ENCODE peak calls at places on chromosomes 6 and 20, in eight cellular contexts. K is NAMALWA; X is stomach; R is AG09319; A is stimulated activated CD4-positive, alpha-beta T cell treated with anti-CD3 and anti-CD28 coated beads, Interleukin-15, amount 100 ng/mL, for 1 hour; G is choroid plexus epithelial cell; M is stimulated activated CD8-positive, alpha-beta memory T cell treated with anti-CD3 and anti-CD28 coated beads, Interleukin-4, amount 100 ng/mL, for 24 hours; H is aorta. F is an unnamed sample.

GRCh38 chr20:32970973-32971300 is 33.3 kb downstream of the SUN5 start:
- DNase-seq in K (no peak), X (no peak), R (no peak), A (no peak), G (no peak), M (no peak), H (no peak), F (no peak)

GRCh38 chr20:23187759-23188158 is 101.6 kb upstream of the CD93 start:
- DNase-seq in K (no peak), X (peak; percentile 53), R (no peak), A (no peak), G (no peak), M (no peak), H (no peak), F (no peak)

GRCh38 chr6:63816979-63817436 is 181.4 kb downstream of the PHF3 start:
- DNase-seq in K (peak; percentile 16), X (no peak), R (no peak), A (no peak), G (peak; percentile 61), M (no peak), H (no peak), F (no peak)

GRCh38 chr6:106510090-106510970 is 119.0 kb downstream of the RTN4IP1 start:
- DNase-seq in K (peak; percentile 94), X (peak; percentile 76), R (no peak), A (peak; percentile 31), G (peak; percentile 54), M (peak; percentile 52), H (peak; percentile 60), F (no peak)

GRCh38 chr6:129730477-129731165 is 20.6 kb upstream of the ARHGAP18 start:
- DNase-seq in K (peak; percentile 62), X (no peak), R (no peak), A (no peak), G (peak; percentile 69), M (no peak), H (no peak), F (no peak)

GRCh38 chr6:135261872-135262725 is 81.0 kb downstream of the MYB start:
- DNase-seq in K (no peak), X (no peak), R (no peak), A (no peak), G (no peak), M (no peak), H (no peak), F (no peak)

GRCh38 chr6:130655586-130655985 is 171.6 kb upstream of the SMLR1 start:
- DNase-seq in K (no peak), X (no peak), R (no peak), A (no peak), G (no peak), M (no peak), H (no peak), F (no peak)

GRCh38 chr20:61628901-61629300 is 376.8 kb downstream of the CDH4 start:
- DNase-seq in K (peak; percentile 6), X (no peak), R (no peak), A (no peak), G (peak; percentile 18), M (no peak), H (no peak), F (no peak)

GRCh38 chr6:64062960-64063683 is 427.5 kb downstream of the PHF3 start:
- DNase-seq in K (no peak), X (no peak), R (no peak), A (no peak), G (peak; percentile 42), M (no peak), H (no peak), F (no peak)

GRCh38 chr6:150352321-150353296 is 16.2 kb upstream of the IYD start:
- DNase-seq in K (no peak), X (no peak), R (no peak), A (no peak), G (peak; percentile 73), M (no peak), H (no peak), F (no peak)

GRCh38 chr20:50724851-50725721 is 6.3 kb upstream of the PARD6B start:
- DNase-seq in K (no peak), X (peak; percentile 41), R (peak; percentile 69), A (no peak), G (peak; percentile 93), M (peak; percentile 69), H (peak; percentile 80), F (peak; percentile 67)

GRCh38 chr20:34970193-34971037 is 14.7 kb downstream of the MYH7B start:
- DNase-seq in K (no peak), X (no peak), R (no peak), A (no peak), G (no peak), M (no peak), H (no peak), F (no peak)

GRCh38 chr6:18242062-18242851 is 22.1 kb downstream of the DEK start:
- DNase-seq in K (no peak), X (no peak), R (peak; percentile 61), A (no peak), G (peak; percentile 91), M (no peak), H (no peak), F (no peak)

F was measured in GOT3.